ENCODE peak calls at places on chromosomes 3 and 15, in five cellular contexts. One of them, this sample, is unnamed.

GRCh38 chr3:6994081-6994668 is 133.3 kb downstream of the GRM7 start:
- DNase-seq in body of pancreas: no peak
- DNase-seq in CD8-positive, alpha-beta T cell: no peak
- DNase-seq in MM.1S: no peak
- DNase-seq in heart right ventricle: no peak
- DNase-seq in this sample: no peak

GRCh38 chr3:128486692-128487537 is 6.1 kb downstream of the GATA2 start:
- DNase-seq in heart right ventricle: no peak
- DNase-seq in CD8-positive, alpha-beta T cell: no peak
- DNase-seq in MM.1S: no peak
- DNase-seq in body of pancreas: no peak
- DNase-seq in this sample: no peak

GRCh38 chr15:67923647-67923971 is 83.8 kb upstream of the RNU6-1 start:
- DNase-seq in heart right ventricle: no peak
- DNase-seq in MM.1S: no peak
- DNase-seq in body of pancreas: no peak
- DNase-seq in CD8-positive, alpha-beta T cell: no peak
- DNase-seq in this sample: no peak

GRCh38 chr3:69282191-69282590 is 103.7 kb downstream of the FRMD4B start:
- DNase-seq in body of pancreas: no peak
- DNase-seq in MM.1S: no peak
- DNase-seq in heart right ventricle: no peak
- DNase-seq in CD8-positive, alpha-beta T cell: peak; percentile 43
- DNase-seq in this sample: peak; percentile 63

GRCh38 chr15:91956026-91956723 is 102.7 kb downstream of the SLCO3A1 start:
- DNase-seq in CD8-positive, alpha-beta T cell: no peak
- DNase-seq in MM.1S: no peak
- DNase-seq in heart right ventricle: peak; percentile 62
- DNase-seq in body of pancreas: no peak
- DNase-seq in this sample: no peak

GRCh38 chr3:174439621-174440349 is 419.3 kb upstream of the NAALADL2 start:
- DNase-seq in heart right ventricle: peak; percentile 22
- DNase-seq in body of pancreas: no peak
- DNase-seq in CD8-positive, alpha-beta T cell: no peak
- DNase-seq in MM.1S: no peak
- DNase-seq in this sample: no peak

GRCh38 chr15:24823473-24823872 is 131.3 kb upstream of the SNRPN start:
- DNase-seq in MM.1S: no peak
- DNase-seq in CD8-positive, alpha-beta T cell: no peak
- DNase-seq in heart right ventricle: peak; percentile 53
- DNase-seq in body of pancreas: no peak
- DNase-seq in this sample: peak; percentile 59

GRCh38 chr3:161691677-161692076 is 195.1 kb downstream of the OTOL1 start:
- DNase-seq in CD8-positive, alpha-beta T cell: no peak
- DNase-seq in body of pancreas: no peak
- DNase-seq in MM.1S: no peak
- DNase-seq in heart right ventricle: no peak
- DNase-seq in this sample: no peak

GRCh38 chr3:172836390-172836997 is 86.0 kb downstream of the ECT2 start:
- DNase-seq in heart right ventricle: peak; percentile 62
- DNase-seq in MM.1S: peak; percentile 29
- DNase-seq in CD8-positive, alpha-beta T cell: no peak
- DNase-seq in body of pancreas: peak; percentile 43
- DNase-seq in this sample: no peak

GRCh38 chr3:33490641-33491241 is 50.5 kb upstream of the UBP1 start:
- DNase-seq in heart right ventricle: no peak
- DNase-seq in MM.1S: no peak
- DNase-seq in CD8-positive, alpha-beta T cell: no peak
- DNase-seq in body of pancreas: no peak
- DNase-seq in this sample: no peak

GRCh38 chr3:191366675-191367074 is 36.3 kb upstream of the UTS2B start:
- DNase-seq in MM.1S: no peak
- DNase-seq in heart right ventricle: no peak
- DNase-seq in body of pancreas: no peak
- DNase-seq in CD8-positive, alpha-beta T cell: no peak
- DNase-seq in this sample: no peak

GRCh38 chr15:77030042-77030927 is 35.4 kb downstream of the PSTPIP1 start:
- DNase-seq in body of pancreas: peak; percentile 11
- DNase-seq in heart right ventricle: no peak
- DNase-seq in MM.1S: no peak
- DNase-seq in CD8-positive, alpha-beta T cell: peak; percentile 10
- DNase-seq in this sample: peak; percentile 45

GRCh38 chr15:68795298-68795848 is 25.3 kb downstream of the ANP32A start:
- DNase-seq in heart right ventricle: peak; percentile 93
- DNase-seq in CD8-positive, alpha-beta T cell: peak; percentile 63
- DNase-seq in MM.1S: peak; percentile 68
- DNase-seq in body of pancreas: peak; percentile 55
- DNase-seq in this sample: peak; percentile 95

GRCh38 chr3:48413611-48414010 is 16.3 kb downstream of the PLXNB1 start:
- DNase-seq in heart right ventricle: no peak
- DNase-seq in MM.1S: no peak
- DNase-seq in CD8-positive, alpha-beta T cell: no peak
- DNase-seq in body of pancreas: no peak
- DNase-seq in this sample: no peak

GRCh38 chr3:155416500-155417118 is 123.1 kb upstream of the STRIT1 start:
- DNase-seq in MM.1S: no peak
- DNase-seq in CD8-positive, alpha-beta T cell: no peak
- DNase-seq in body of pancreas: no peak
- DNase-seq in heart right ventricle: no peak
- DNase-seq in this sample: no peak

GRCh38 chr15:92580521-92580920 is 75.1 kb downstream of the FAM174B start:
- DNase-seq in body of pancreas: no peak
- DNase-seq in MM.1S: no peak
- DNase-seq in CD8-positive, alpha-beta T cell: no peak
- DNase-seq in heart right ventricle: no peak
- DNase-seq in this sample: no peak

GRCh38 chr3:159763466-159764210 is 225.0 kb upstream of the IL12A start:
- DNase-seq in body of pancreas: peak; percentile 33
- DNase-seq in heart right ventricle: peak; percentile 86
- DNase-seq in MM.1S: peak; percentile 83
- DNase-seq in CD8-positive, alpha-beta T cell: no peak
- DNase-seq in this sample: peak; percentile 84
- TF ChIP-seq CTCF in body of pancreas: peak; percentile 39
- TF ChIP-seq CTCF in heart right ventricle: peak; percentile 48
- TF ChIP-seq CTCF in MM.1S: peak; percentile 34
- TF ChIP-seq CTCF in CD8-positive, alpha-beta T cell: no peak
- TF ChIP-seq CTCF in this sample: no peak

GRCh38 chr15:81281176-81281735 is 42.7 kb downstream of the STARD5 start:
- DNase-seq in CD8-positive, alpha-beta T cell: no peak
- DNase-seq in MM.1S: no peak
- DNase-seq in heart right ventricle: no peak
- DNase-seq in body of pancreas: no peak
- DNase-seq in this sample: no peak

GRCh38 chr15:81284256-81285031 is 39.5 kb downstream of the STARD5 start:
- DNase-seq in heart right ventricle: no peak
- DNase-seq in body of pancreas: no peak
- DNase-seq in CD8-positive, alpha-beta T cell: no peak
- DNase-seq in MM.1S: peak; percentile 49
- DNase-seq in this sample: no peak

GRCh38 chr15:81281925-81282895 is 41.7 kb downstream of the STARD5 start:
- DNase-seq in body of pancreas: no peak
- DNase-seq in CD8-positive, alpha-beta T cell: no peak
- DNase-seq in MM.1S: no peak
- DNase-seq in heart right ventricle: no peak
- DNase-seq in this sample: no peak

GRCh38 chr15:81280696-81281095 is 43.2 kb downstream of the STARD5 start:
- DNase-seq in body of pancreas: no peak
- DNase-seq in heart right ventricle: no peak
- DNase-seq in CD8-positive, alpha-beta T cell: no peak
- DNase-seq in MM.1S: no peak
- DNase-seq in this sample: no peak

DNA sequence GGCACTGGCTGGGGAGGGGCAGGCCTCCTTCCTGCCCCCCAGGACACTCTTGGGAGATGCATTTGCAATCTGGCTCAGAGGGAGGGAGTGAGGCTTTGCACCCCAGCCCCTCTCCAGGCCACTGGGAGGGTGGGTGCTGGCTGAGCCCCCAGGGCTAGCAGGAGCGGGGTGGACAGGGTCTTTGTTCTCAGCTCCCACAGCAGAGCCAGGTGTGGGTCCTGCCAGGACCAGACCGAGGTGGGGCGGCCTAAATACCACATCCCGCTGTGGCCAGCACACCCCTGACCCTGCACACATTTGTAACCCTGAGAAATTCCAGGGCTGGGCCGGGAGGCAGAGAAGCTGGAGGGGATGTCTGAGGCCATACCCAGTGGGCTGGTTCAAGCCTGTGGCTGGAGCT is 41.0 kb downstream of the STARD5 start:
- DNase-seq in MM.1S: no peak
- DNase-seq in CD8-positive, alpha-beta T cell: no peak
- DNase-seq in heart right ventricle: no peak
- DNase-seq in body of pancreas: no peak
- DNase-seq in this sample: no peak
- H3K27me3 ChIP-seq in MM.1S: no peaks in the 10 kb centered on the region
- H3K27me3 ChIP-seq in CD8-positive, alpha-beta T cell: no peaks in the 10 kb centered on the region
- H3K27me3 ChIP-seq in heart right ventricle: no peaks in the 10 kb centered on the region
- H3K27me3 ChIP-seq in body of pancreas: no peaks in the 10 kb centered on the region
- H3K27me3 ChIP-seq in this sample: no peaks in the 10 kb centered on the region

GRCh38 chr3:10106919-10107318 is 1.1 kb downstream of the FANCD2OS start:
- DNase-seq in MM.1S: no peak
- DNase-seq in heart right ventricle: no peak
- DNase-seq in CD8-positive, alpha-beta T cell: no peak
- DNase-seq in body of pancreas: no peak
- DNase-seq in this sample: no peak
- H3K4me3 ChIP-seq in MM.1S: no peak overlapping the region
- H3K4me3 ChIP-seq in heart right ventricle: no peak overlapping the region
- H3K4me3 ChIP-seq in CD8-positive, alpha-beta T cell: no peak overlapping the region
- H3K4me3 ChIP-seq in body of pancreas: no peak overlapping the region
- H3K4me3 ChIP-seq in this sample: no peak overlapping the region

GRCh38 chr15:59636184-59636583 is 21.1 kb downstream of the GTF2A2 start:
- DNase-seq in MM.1S: no peak
- DNase-seq in body of pancreas: no peak
- DNase-seq in heart right ventricle: no peak
- DNase-seq in CD8-positive, alpha-beta T cell: no peak
- DNase-seq in this sample: no peak

GRCh38 chr15:59632714-59633113 is 21.1 kb downstream of the GCNT3 start:
- DNase-seq in heart right ventricle: no peak
- DNase-seq in CD8-positive, alpha-beta T cell: no peak
- DNase-seq in MM.1S: no peak
- DNase-seq in body of pancreas: no peak
- DNase-seq in this sample: no peak
- TF ChIP-seq CTCF in heart right ventricle: peak; percentile 18
- TF ChIP-seq CTCF in CD8-positive, alpha-beta T cell: no peak
- TF ChIP-seq CTCF in MM.1S: peak; percentile 14
- TF ChIP-seq CTCF in body of pancreas: no peak
- TF ChIP-seq CTCF in this sample: no peak

This sample was measured in dorsolateral prefrontal cortex.